ENCODE peak calls at places on chromosomes 5 and 9, in four cellular contexts. One of them, this sample, is unnamed.

GRCh38 chr9:36194326-36195000 is 3.7 kb downstream of the CLTA start:
- DNase-seq in fibroblast of pulmonary artery: no peak
- DNase-seq in IMR-90: peak
- DNase-seq in hepatic stellate cell: no peak
- DNase-seq in this sample: no peak

GRCh38 chr5:113204525-113205161 is 228.0 kb downstream of the DCP2 start:
- DNase-seq in IMR-90: peak
- DNase-seq in fibroblast of pulmonary artery: peak
- DNase-seq in hepatic stellate cell: no peak
- DNase-seq in this sample: peak

GRCh38 chr9:23630488-23630887 is 195.6 kb downstream of the ELAVL2 start:
- DNase-seq in fibroblast of pulmonary artery: no peak
- DNase-seq in IMR-90: no peak
- DNase-seq in hepatic stellate cell: no peak
- DNase-seq in this sample: no peak

GRCh38 chr9:20382460-20383071 is 239.7 kb downstream of the MLLT3 start:
- DNase-seq in IMR-90: peak
- DNase-seq in hepatic stellate cell: peak
- DNase-seq in fibroblast of pulmonary artery: peak
- DNase-seq in this sample: peak

GRCh38 chr9:125444956-125445506 is 183.4 kb downstream of the GAPVD1 start:
- DNase-seq in fibroblast of pulmonary artery: no peak
- DNase-seq in hepatic stellate cell: no peak
- DNase-seq in IMR-90: no peak
- DNase-seq in this sample: no peak

GRCh38 chr5:34460496-34460895 is 195.6 kb upstream of the RAI14 start:
- DNase-seq in IMR-90: peak
- DNase-seq in fibroblast of pulmonary artery: no peak
- DNase-seq in hepatic stellate cell: no peak
- DNase-seq in this sample: peak

GRCh38 chr5:124043456-124043855 is 531.5 kb downstream of the CSNK1G3 start:
- DNase-seq in IMR-90: no peak
- DNase-seq in hepatic stellate cell: no peak
- DNase-seq in fibroblast of pulmonary artery: no peak
- DNase-seq in this sample: no peak

GRCh38 chr5:68182534-68182933 is 33.0 kb upstream of the PIK3R1 start:
- DNase-seq in hepatic stellate cell: no peak
- DNase-seq in IMR-90: no peak
- DNase-seq in fibroblast of pulmonary artery: no peak
- DNase-seq in this sample: no peak

GRCh38 chr9:96453625-96454024 is 3.7 kb downstream of the HABP4 start:
- DNase-seq in fibroblast of pulmonary artery: peak
- DNase-seq in IMR-90: peak
- DNase-seq in hepatic stellate cell: peak
- DNase-seq in this sample: peak

This sample was measured in foreskin fibroblast.